ENCODE peak calls at places on chromosomes 5 and 9, in nine cellular contexts. One of them, this sample, is unnamed.

GRCh38 chr9:83339435-83339834 is 198.8 kb downstream of the FRMD3 start:
- DNase-seq in AG04450: no peak
- DNase-seq in left ventricle myocardium inferior: no peak
- DNase-seq in cardiac fibroblast: peak
- DNase-seq in NCI-H345: no peak
- DNase-seq in HuH-7.5: no peak
- DNase-seq in HFFc6: no peak
- DNase-seq in iPS-NIHi11: no peak
- DNase-seq in RPMI7951: peak
- DNase-seq in this sample: no peak

GRCh38 chr5:148372883-148373282 is 10.9 kb upstream of the FBXO38 start:
- DNase-seq in iPS-NIHi11: no peak
- DNase-seq in HFFc6: no peak
- DNase-seq in RPMI7951: no peak
- DNase-seq in HuH-7.5: no peak
- DNase-seq in AG04450: no peak
- DNase-seq in cardiac fibroblast: peak
- DNase-seq in left ventricle myocardium inferior: no peak
- DNase-seq in NCI-H345: no peak
- DNase-seq in this sample: no peak

GRCh38 chr5:95824747-95825146 is 2.2 kb upstream of the GLRX start:
- DNase-seq in HuH-7.5: no peak
- DNase-seq in HFFc6: no peak
- DNase-seq in AG04450: no peak
- DNase-seq in cardiac fibroblast: no peak
- DNase-seq in iPS-NIHi11: no peak
- DNase-seq in NCI-H345: no peak
- DNase-seq in RPMI7951: no peak
- DNase-seq in left ventricle myocardium inferior: no peak
- DNase-seq in this sample: no peak

GRCh38 chr5:95317085-95317484 is 32.2 kb upstream of the MCTP1 start:
- DNase-seq in RPMI7951: peak
- DNase-seq in left ventricle myocardium inferior: no peak
- DNase-seq in cardiac fibroblast: no peak
- DNase-seq in AG04450: no peak
- DNase-seq in NCI-H345: no peak
- DNase-seq in HFFc6: no peak
- DNase-seq in iPS-NIHi11: no peak
- DNase-seq in HuH-7.5: no peak
- DNase-seq in this sample: no peak

GRCh38 chr9:135926402-135927194 is 19.3 kb upstream of the CAMSAP1 start:
- DNase-seq in cardiac fibroblast: peak
- DNase-seq in RPMI7951: peak
- DNase-seq in AG04450: no peak
- DNase-seq in HuH-7.5: no peak
- DNase-seq in HFFc6: peak
- DNase-seq in iPS-NIHi11: no peak
- DNase-seq in left ventricle myocardium inferior: no peak
- DNase-seq in NCI-H345: no peak
- DNase-seq in this sample: no peak

GRCh38 chr5:178441486-178442270 is 148.5 kb downstream of the COL23A1 start:
- DNase-seq in RPMI7951: no peak
- DNase-seq in left ventricle myocardium inferior: no peak
- DNase-seq in AG04450: no peak
- DNase-seq in HuH-7.5: no peak
- DNase-seq in HFFc6: no peak
- DNase-seq in cardiac fibroblast: no peak
- DNase-seq in iPS-NIHi11: no peak
- DNase-seq in NCI-H345: no peak
- DNase-seq in this sample: no peak

GRCh38 chr5:78541058-78541624 is 107.4 kb downstream of the LHFPL2 start:
- DNase-seq in AG04450: no peak
- DNase-seq in iPS-NIHi11: no peak
- DNase-seq in left ventricle myocardium inferior: no peak
- DNase-seq in cardiac fibroblast: no peak
- DNase-seq in HFFc6: no peak
- DNase-seq in NCI-H345: no peak
- DNase-seq in RPMI7951: no peak
- DNase-seq in HuH-7.5: no peak
- DNase-seq in this sample: no peak

GRCh38 chr5:62340392-62340791 is 34.4 kb downstream of the KIF2A start:
- DNase-seq in NCI-H345: no peak
- DNase-seq in cardiac fibroblast: peak
- DNase-seq in HuH-7.5: no peak
- DNase-seq in iPS-NIHi11: no peak
- DNase-seq in HFFc6: no peak
- DNase-seq in left ventricle myocardium inferior: no peak
- DNase-seq in RPMI7951: no peak
- DNase-seq in AG04450: no peak
- DNase-seq in this sample: no peak

GRCh38 chr5:38807570-38808461 is 38.0 kb upstream of the OSMR start:
- DNase-seq in RPMI7951: peak
- DNase-seq in left ventricle myocardium inferior: no peak
- DNase-seq in NCI-H345: no peak
- DNase-seq in iPS-NIHi11: no peak
- DNase-seq in HuH-7.5: no peak
- DNase-seq in AG04450: no peak
- DNase-seq in HFFc6: peak
- DNase-seq in cardiac fibroblast: peak
- DNase-seq in this sample: no peak

GRCh38 chr9:98986866-98987653 is 43.4 kb downstream of the COL15A1 start:
- DNase-seq in NCI-H345: no peak
- DNase-seq in HFFc6: no peak
- DNase-seq in AG04450: no peak
- DNase-seq in RPMI7951: no peak
- DNase-seq in cardiac fibroblast: no peak
- DNase-seq in left ventricle myocardium inferior: no peak
- DNase-seq in iPS-NIHi11: no peak
- DNase-seq in HuH-7.5: no peak
- DNase-seq in this sample: no peak

GRCh38 chr5:146574713-146575112 is 58.7 kb upstream of the GPR151 start:
- DNase-seq in NCI-H345: no peak
- DNase-seq in left ventricle myocardium inferior: no peak
- DNase-seq in RPMI7951: no peak
- DNase-seq in iPS-NIHi11: no peak
- DNase-seq in cardiac fibroblast: no peak
- DNase-seq in AG04450: no peak
- DNase-seq in HuH-7.5: no peak
- DNase-seq in HFFc6: no peak
- DNase-seq in this sample: no peak

GRCh38 chr9:128304971-128305288 is 17.3 kb downstream of the TRUB2 start:
- DNase-seq in HFFc6: no peak
- DNase-seq in left ventricle myocardium inferior: no peak
- DNase-seq in AG04450: no peak
- DNase-seq in iPS-NIHi11: no peak
- DNase-seq in RPMI7951: no peak
- DNase-seq in cardiac fibroblast: peak
- DNase-seq in NCI-H345: no peak
- DNase-seq in HuH-7.5: no peak
- DNase-seq in this sample: no peak

GRCh38 chr9:35446012-35446411 is 43.9 kb upstream of the RUSC2 start:
- DNase-seq in HFFc6: no peak
- DNase-seq in HuH-7.5: no peak
- DNase-seq in iPS-NIHi11: no peak
- DNase-seq in left ventricle myocardium inferior: no peak
- DNase-seq in AG04450: no peak
- DNase-seq in NCI-H345: no peak
- DNase-seq in RPMI7951: no peak
- DNase-seq in cardiac fibroblast: no peak
- DNase-seq in this sample: no peak

GRCh38 chr5:55868846-55869245 is 17.7 kb downstream of the IL31RA start:
- DNase-seq in NCI-H345: no peak
- DNase-seq in HFFc6: peak
- DNase-seq in left ventricle myocardium inferior: no peak
- DNase-seq in RPMI7951: peak
- DNase-seq in cardiac fibroblast: peak
- DNase-seq in AG04450: peak
- DNase-seq in HuH-7.5: no peak
- DNase-seq in iPS-NIHi11: no peak
- DNase-seq in this sample: no peak

GRCh38 chr9:4985376-4986266 is 549 bp downstream of the JAK2 start:
- DNase-seq in AG04450: no peak
- DNase-seq in iPS-NIHi11: peak
- DNase-seq in left ventricle myocardium inferior: peak
- DNase-seq in HFFc6: peak
- DNase-seq in cardiac fibroblast: peak
- DNase-seq in HuH-7.5: no peak
- DNase-seq in RPMI7951: peak
- DNase-seq in NCI-H345: peak
- DNase-seq in this sample: no peak

GRCh38 chr5:74232281-74232680 is 408.2 kb downstream of the ENC1 start:
- DNase-seq in iPS-NIHi11: no peak
- DNase-seq in left ventricle myocardium inferior: no peak
- DNase-seq in RPMI7951: peak
- DNase-seq in AG04450: peak
- DNase-seq in HFFc6: peak
- DNase-seq in HuH-7.5: no peak
- DNase-seq in cardiac fibroblast: peak
- DNase-seq in NCI-H345: no peak
- DNase-seq in this sample: no peak

GRCh38 chr5:93721511-93721910 is 19.9 kb downstream of the POU5F2 start:
- DNase-seq in left ventricle myocardium inferior: no peak
- DNase-seq in RPMI7951: no peak
- DNase-seq in HFFc6: no peak
- DNase-seq in cardiac fibroblast: no peak
- DNase-seq in iPS-NIHi11: no peak
- DNase-seq in HuH-7.5: no peak
- DNase-seq in AG04450: no peak
- DNase-seq in NCI-H345: no peak
- DNase-seq in this sample: no peak

GRCh38 chr9:124839612-124840299 is 13.5 kb upstream of the WDR38 start:
- DNase-seq in HFFc6: no peak
- DNase-seq in cardiac fibroblast: peak
- DNase-seq in HuH-7.5: peak
- DNase-seq in RPMI7951: no peak
- DNase-seq in AG04450: no peak
- DNase-seq in NCI-H345: peak
- DNase-seq in iPS-NIHi11: peak
- DNase-seq in left ventricle myocardium inferior: no peak
- DNase-seq in this sample: no peak

GRCh38 chr9:71760901-71761300 is 7.4 kb downstream of the CEMIP2 start:
- DNase-seq in HuH-7.5: no peak
- DNase-seq in RPMI7951: no peak
- DNase-seq in cardiac fibroblast: no peak
- DNase-seq in HFFc6: no peak
- DNase-seq in NCI-H345: peak
- DNase-seq in iPS-NIHi11: no peak
- DNase-seq in AG04450: no peak
- DNase-seq in left ventricle myocardium inferior: no peak
- DNase-seq in this sample: no peak

GRCh38 chr5:173245319-173246134 is 10.5 kb upstream of the NKX2-5 start:
- DNase-seq in NCI-H345: no peak
- DNase-seq in AG04450: no peak
- DNase-seq in cardiac fibroblast: no peak
- DNase-seq in HuH-7.5: no peak
- DNase-seq in iPS-NIHi11: peak
- DNase-seq in left ventricle myocardium inferior: peak
- DNase-seq in RPMI7951: no peak
- DNase-seq in HFFc6: no peak
- DNase-seq in this sample: no peak

GRCh38 chr5:131252824-131253171 is 11.1 kb upstream of the CDC42SE2 start:
- DNase-seq in left ventricle myocardium inferior: peak
- DNase-seq in RPMI7951: no peak
- DNase-seq in HFFc6: no peak
- DNase-seq in cardiac fibroblast: no peak
- DNase-seq in NCI-H345: no peak
- DNase-seq in iPS-NIHi11: no peak
- DNase-seq in HuH-7.5: no peak
- DNase-seq in AG04450: no peak
- DNase-seq in this sample: peak

GRCh38 chr9:128918921-128919320 is 1.9 kb upstream of the PHYHD1 start:
- DNase-seq in HuH-7.5: no peak
- DNase-seq in left ventricle myocardium inferior: no peak
- DNase-seq in RPMI7951: no peak
- DNase-seq in AG04450: no peak
- DNase-seq in NCI-H345: no peak
- DNase-seq in HFFc6: no peak
- DNase-seq in cardiac fibroblast: no peak
- DNase-seq in iPS-NIHi11: no peak
- DNase-seq in this sample: no peak

GRCh38 chr5:418681-419121 is 24.3 kb upstream of the EXOC3 start:
- DNase-seq in cardiac fibroblast: no peak
- DNase-seq in HFFc6: no peak
- DNase-seq in iPS-NIHi11: no peak
- DNase-seq in NCI-H345: peak
- DNase-seq in left ventricle myocardium inferior: no peak
- DNase-seq in HuH-7.5: no peak
- DNase-seq in AG04450: no peak
- DNase-seq in RPMI7951: peak
- DNase-seq in this sample: no peak

GRCh38 chr5:131786036-131786435 is 10.8 kb downstream of the FNIP1 start:
- DNase-seq in left ventricle myocardium inferior: no peak
- DNase-seq in NCI-H345: no peak
- DNase-seq in HuH-7.5: no peak
- DNase-seq in HFFc6: no peak
- DNase-seq in cardiac fibroblast: no peak
- DNase-seq in RPMI7951: no peak
- DNase-seq in iPS-NIHi11: no peak
- DNase-seq in AG04450: no peak
- DNase-seq in this sample: no peak

GRCh38 chr5:36521219-36521618 is 85.2 kb upstream of the SLC1A3 start:
- DNase-seq in iPS-NIHi11: no peak
- DNase-seq in RPMI7951: no peak
- DNase-seq in HuH-7.5: no peak
- DNase-seq in HFFc6: no peak
- DNase-seq in left ventricle myocardium inferior: no peak
- DNase-seq in cardiac fibroblast: no peak
- DNase-seq in NCI-H345: no peak
- DNase-seq in AG04450: no peak
- DNase-seq in this sample: no peak

GRCh38 chr5:54518146-54519082 is 855 bp downstream of the SNX18 start:
- DNase-seq in cardiac fibroblast: peak
- DNase-seq in HuH-7.5: peak
- DNase-seq in AG04450: no peak
- DNase-seq in iPS-NIHi11: peak
- DNase-seq in RPMI7951: peak
- DNase-seq in left ventricle myocardium inferior: peak
- DNase-seq in HFFc6: no peak
- DNase-seq in NCI-H345: peak
- DNase-seq in this sample: peak

GRCh38 chr5:93246093-93246855 is 334.7 kb downstream of the NR2F1-AS1 start:
- DNase-seq in iPS-NIHi11: peak
- DNase-seq in NCI-H345: peak
- DNase-seq in RPMI7951: peak
- DNase-seq in HFFc6: no peak
- DNase-seq in AG04450: peak
- DNase-seq in left ventricle myocardium inferior: no peak
- DNase-seq in cardiac fibroblast: no peak
- DNase-seq in HuH-7.5: peak
- DNase-seq in this sample: no peak

GRCh38 chr9:72942451-72942850 is 10.4 kb downstream of the ALDH1A1 start:
- DNase-seq in RPMI7951: no peak
- DNase-seq in AG04450: no peak
- DNase-seq in HFFc6: no peak
- DNase-seq in left ventricle myocardium inferior: no peak
- DNase-seq in HuH-7.5: no peak
- DNase-seq in cardiac fibroblast: no peak
- DNase-seq in iPS-NIHi11: no peak
- DNase-seq in NCI-H345: no peak
- DNase-seq in this sample: no peak

GRCh38 chr5:11268894-11269293 is 507.9 kb upstream of the DAP start:
- DNase-seq in cardiac fibroblast: no peak
- DNase-seq in iPS-NIHi11: no peak
- DNase-seq in AG04450: no peak
- DNase-seq in RPMI7951: no peak
- DNase-seq in NCI-H345: no peak
- DNase-seq in HuH-7.5: no peak
- DNase-seq in left ventricle myocardium inferior: no peak
- DNase-seq in HFFc6: no peak
- DNase-seq in this sample: no peak

GRCh38 chr9:85224729-85225128 is 517.0 kb downstream of the AGTPBP1 start:
- DNase-seq in NCI-H345: no peak
- DNase-seq in AG04450: no peak
- DNase-seq in HFFc6: peak
- DNase-seq in iPS-NIHi11: no peak
- DNase-seq in HuH-7.5: no peak
- DNase-seq in left ventricle myocardium inferior: no peak
- DNase-seq in RPMI7951: peak
- DNase-seq in cardiac fibroblast: peak
- DNase-seq in this sample: no peak

GRCh38 chr5:65867509-65868195 is 58.7 kb upstream of the ERBIN start:
- DNase-seq in NCI-H345: no peak
- DNase-seq in HuH-7.5: no peak
- DNase-seq in iPS-NIHi11: no peak
- DNase-seq in RPMI7951: peak
- DNase-seq in left ventricle myocardium inferior: no peak
- DNase-seq in AG04450: no peak
- DNase-seq in HFFc6: peak
- DNase-seq in cardiac fibroblast: no peak
- DNase-seq in this sample: no peak